ENCODE peak calls at places on chromosome 11, in six cellular contexts. One of them, this sample, is unnamed.

GRCh38 chr11:15179167-15179566 is 64.4 kb downstream of the INSC start:
- DNase-seq in GM12878: no peak
- DNase-seq in suprapubic skin: no peak
- DNase-seq in HepG2: no peak
- DNase-seq in transverse colon: no peak
- DNase-seq in sigmoid colon: no peak
- DNase-seq in this sample: no peak

GRCh38 chr11:77130763-77131513 is 2.9 kb downstream of the MYO7A start:
- DNase-seq in suprapubic skin: no peak
- DNase-seq in HepG2: peak; percentile 82
- DNase-seq in GM12878: no peak
- DNase-seq in transverse colon: no peak
- DNase-seq in sigmoid colon: no peak
- DNase-seq in this sample: peak; percentile 60

GRCh38 chr11:84476581-84476980 is 1150.6 kb downstream of the DLG2 start:
- DNase-seq in GM12878: no peak
- DNase-seq in sigmoid colon: no peak
- DNase-seq in transverse colon: no peak
- DNase-seq in HepG2: no peak
- DNase-seq in suprapubic skin: no peak
- DNase-seq in this sample: no peak

GRCh38 chr11:17354070-17354924 is 2.7 kb downstream of the NCR3LG1 start:
- DNase-seq in GM12878: peak; percentile 25
- DNase-seq in HepG2: peak; percentile 76
- DNase-seq in sigmoid colon: peak; percentile 72
- DNase-seq in suprapubic skin: no peak
- DNase-seq in transverse colon: peak; percentile 76
- DNase-seq in this sample: peak; percentile 73

GRCh38 chr11:33899383-33900037 is 7.6 kb upstream of the LMO2 start:
- DNase-seq in sigmoid colon: peak; percentile 92
- DNase-seq in HepG2: no peak
- DNase-seq in GM12878: no peak
- DNase-seq in suprapubic skin: peak; percentile 93
- DNase-seq in transverse colon: peak; percentile 52
- DNase-seq in this sample: peak; percentile 50

GRCh38 chr11:68928108-68928429 is 24.4 kb downstream of the IGHMBP2 start:
- DNase-seq in suprapubic skin: no peak
- DNase-seq in GM12878: no peak
- DNase-seq in sigmoid colon: no peak
- DNase-seq in transverse colon: no peak
- DNase-seq in HepG2: no peak
- DNase-seq in this sample: no peak

GRCh38 chr11:11916981-11917399 is 75.2 kb downstream of the USP47 start:
- DNase-seq in HepG2: peak; percentile 2
- DNase-seq in GM12878: no peak
- DNase-seq in transverse colon: no peak
- DNase-seq in sigmoid colon: no peak
- DNase-seq in suprapubic skin: no peak
- DNase-seq in this sample: no peak

GRCh38 chr11:44645832-44646231 is 80.4 kb downstream of the CD82 start:
- DNase-seq in HepG2: no peak
- DNase-seq in GM12878: no peak
- DNase-seq in transverse colon: no peak
- DNase-seq in sigmoid colon: no peak
- DNase-seq in suprapubic skin: no peak
- DNase-seq in this sample: no peak

GRCh38 chr11:95647355-95647754 is 142.2 kb downstream of the FAM76B start:
- DNase-seq in GM12878: no peak
- DNase-seq in transverse colon: no peak
- DNase-seq in sigmoid colon: peak; percentile 78
- DNase-seq in suprapubic skin: no peak
- DNase-seq in HepG2: no peak
- DNase-seq in this sample: no peak

GRCh38 chr11:93512073-93512475 is 31.1 kb downstream of the SMCO4 start:
- DNase-seq in transverse colon: no peak
- DNase-seq in suprapubic skin: no peak
- DNase-seq in HepG2: no peak
- DNase-seq in sigmoid colon: no peak
- DNase-seq in GM12878: peak; percentile 64
- DNase-seq in this sample: no peak

GRCh38 chr11:34250732-34251639 is 106.8 kb downstream of the ABTB2 start:
- DNase-seq in sigmoid colon: no peak
- DNase-seq in transverse colon: peak; percentile 53
- DNase-seq in suprapubic skin: no peak
- DNase-seq in HepG2: no peak
- DNase-seq in GM12878: no peak
- DNase-seq in this sample: peak; percentile 35

GRCh38 chr11:1699771-1700170 is 2.8 kb downstream of the KRTAP5-6 start:
- DNase-seq in transverse colon: no peak
- DNase-seq in HepG2: no peak
- DNase-seq in suprapubic skin: no peak
- DNase-seq in GM12878: no peak
- DNase-seq in sigmoid colon: no peak
- DNase-seq in this sample: no peak

GRCh38 chr11:48064306-48064705 is 83.9 kb downstream of the PTPRJ start:
- DNase-seq in suprapubic skin: no peak
- DNase-seq in transverse colon: no peak
- DNase-seq in HepG2: no peak
- DNase-seq in GM12878: no peak
- DNase-seq in sigmoid colon: no peak
- DNase-seq in this sample: no peak

GRCh38 chr11:69385466-69385820 is 91.5 kb downstream of the MYEOV start:
- DNase-seq in HepG2: no peak
- DNase-seq in transverse colon: no peak
- DNase-seq in suprapubic skin: peak; percentile 47
- DNase-seq in sigmoid colon: peak; percentile 52
- DNase-seq in GM12878: no peak
- DNase-seq in this sample: peak; percentile 18

GRCh38 chr11:843818-844692 is 1.4 kb downstream of the TSPAN4 start:
- DNase-seq in GM12878: no peak
- DNase-seq in transverse colon: peak; percentile 83
- DNase-seq in sigmoid colon: peak; percentile 97
- DNase-seq in suprapubic skin: peak; percentile 98
- DNase-seq in HepG2: peak; percentile 89
- DNase-seq in this sample: peak; percentile 68

GRCh38 chr11:61072316-61073109 is 29.8 kb upstream of the CD5 start:
- DNase-seq in GM12878: no peak
- DNase-seq in transverse colon: no peak
- DNase-seq in sigmoid colon: peak; percentile 58
- DNase-seq in suprapubic skin: no peak
- DNase-seq in HepG2: no peak
- DNase-seq in this sample: no peak

GRCh38 chr11:126628790-126629621 is 273.5 kb downstream of the ST3GAL4 start:
- DNase-seq in sigmoid colon: no peak
- DNase-seq in HepG2: no peak
- DNase-seq in suprapubic skin: no peak
- DNase-seq in transverse colon: no peak
- DNase-seq in GM12878: no peak
- DNase-seq in this sample: no peak

GRCh38 chr11:69463181-69463891 is 18.1 kb upstream of the LINC01488 start:
- DNase-seq in suprapubic skin: no peak
- DNase-seq in GM12878: no peak
- DNase-seq in HepG2: peak; percentile 36
- DNase-seq in sigmoid colon: no peak
- DNase-seq in transverse colon: no peak
- DNase-seq in this sample: no peak

GRCh38 chr11:66068923-66069714 is 953 bp upstream of the PACS1 start:
- DNase-seq in suprapubic skin: no peak
- DNase-seq in transverse colon: peak; percentile 42
- DNase-seq in HepG2: peak; percentile 12
- DNase-seq in sigmoid colon: no peak
- DNase-seq in GM12878: no peak
- DNase-seq in this sample: peak; percentile 58

GRCh38 chr11:120198403-120198786 is 12.4 kb upstream of the OAF start:
- DNase-seq in suprapubic skin: no peak
- DNase-seq in HepG2: no peak
- DNase-seq in transverse colon: no peak
- DNase-seq in GM12878: no peak
- DNase-seq in sigmoid colon: no peak
- DNase-seq in this sample: no peak

GRCh38 chr11:13462311-13462927 is 603 bp downstream of the BTBD10 start:
- DNase-seq in GM12878: no peak
- DNase-seq in transverse colon: peak; percentile 78
- DNase-seq in HepG2: peak; percentile 31
- DNase-seq in suprapubic skin: peak; percentile 82
- DNase-seq in sigmoid colon: peak; percentile 78
- DNase-seq in this sample: peak; percentile 43

GRCh38 chr11:75101424-75102128 is 4.9 kb upstream of the OR2AT4 start:
- DNase-seq in sigmoid colon: no peak
- DNase-seq in transverse colon: no peak
- DNase-seq in HepG2: no peak
- DNase-seq in GM12878: no peak
- DNase-seq in suprapubic skin: no peak
- DNase-seq in this sample: no peak

GRCh38 chr11:75103380-75104026 is 6.8 kb upstream of the OR2AT4 start:
- DNase-seq in sigmoid colon: no peak
- DNase-seq in transverse colon: no peak
- DNase-seq in suprapubic skin: no peak
- DNase-seq in HepG2: no peak
- DNase-seq in GM12878: peak; percentile 50
- DNase-seq in this sample: no peak

GRCh38 chr11:75097173-75097557 is 489 bp upstream of the OR2AT4 start:
- DNase-seq in GM12878: no peak
- DNase-seq in sigmoid colon: no peak
- DNase-seq in transverse colon: no peak
- DNase-seq in HepG2: no peak
- DNase-seq in suprapubic skin: no peak
- DNase-seq in this sample: no peak

GRCh38 chr11:75099635-75100034 is 3.0 kb upstream of the OR2AT4 start:
- DNase-seq in transverse colon: no peak
- DNase-seq in suprapubic skin: no peak
- DNase-seq in sigmoid colon: no peak
- DNase-seq in GM12878: no peak
- DNase-seq in HepG2: no peak
- DNase-seq in this sample: no peak

GRCh38 chr11:75100314-75100713 is 3.6 kb upstream of the OR2AT4 start:
- DNase-seq in HepG2: no peak
- DNase-seq in transverse colon: no peak
- DNase-seq in GM12878: peak; percentile 78
- DNase-seq in sigmoid colon: no peak
- DNase-seq in suprapubic skin: no peak
- DNase-seq in this sample: no peak
- TF ChIP-seq POLR2A in HepG2: no peak
- TF ChIP-seq POLR2A in transverse colon: no peak
- TF ChIP-seq POLR2A in GM12878: no peak
- TF ChIP-seq POLR2A in sigmoid colon: no peak
- TF ChIP-seq POLR2A in suprapubic skin: no peak
- TF ChIP-seq POLR2A in this sample: no peak

DNA sequence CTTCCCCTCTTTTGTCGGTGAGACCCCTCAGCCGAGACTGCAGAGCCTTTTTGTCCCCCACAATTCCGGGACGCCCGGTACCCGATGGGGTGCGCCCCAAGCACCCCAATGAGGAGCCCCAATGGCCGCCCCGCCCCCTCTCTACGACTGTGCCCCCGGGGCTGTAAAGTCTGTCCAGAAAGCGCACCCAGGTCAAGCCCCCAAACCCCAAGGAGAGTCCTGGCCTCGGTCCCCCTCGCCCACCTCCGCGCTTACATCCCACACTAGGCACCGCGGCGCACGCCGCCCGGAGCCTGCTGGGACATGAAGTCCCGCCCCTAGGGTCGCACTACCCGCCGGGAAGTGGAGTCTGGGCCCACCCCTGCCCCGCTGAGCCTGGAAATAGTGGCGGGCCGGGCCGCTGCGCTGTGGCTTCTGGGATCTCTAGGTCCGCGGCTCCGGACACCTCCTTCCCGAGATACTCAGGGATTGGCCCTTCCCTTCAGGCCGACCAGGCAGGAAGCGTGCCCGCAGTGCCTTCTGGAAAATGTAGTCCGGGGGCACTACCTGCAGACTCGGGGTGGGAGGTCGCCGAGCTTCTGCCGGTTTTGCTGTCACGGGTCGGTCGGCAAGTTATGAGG is at the start of gene MEN1:
- DNase-seq in suprapubic skin: peak; percentile 97
- DNase-seq in GM12878: peak; percentile 55
- DNase-seq in sigmoid colon: peak; percentile 98
- DNase-seq in transverse colon: peak; percentile 96
- DNase-seq in HepG2: peak; percentile 95
- DNase-seq in this sample: peak; percentile 97
- TF ChIP-seq POLR2AphosphoS5 in suprapubic skin: no peak
- TF ChIP-seq POLR2AphosphoS5 in GM12878: peak; percentile 43
- TF ChIP-seq POLR2AphosphoS5 in sigmoid colon: peak; percentile 88
- TF ChIP-seq POLR2AphosphoS5 in transverse colon: peak; percentile 81
- TF ChIP-seq POLR2AphosphoS5 in HepG2: peak; percentile 77
- TF ChIP-seq POLR2AphosphoS5 in this sample: peak; percentile 80

GRCh38 chr11:130476200-130476921 is 27.9 kb downstream of the ADAMTS15 start:
- DNase-seq in GM12878: no peak
- DNase-seq in suprapubic skin: no peak
- DNase-seq in transverse colon: no peak
- DNase-seq in HepG2: no peak
- DNase-seq in sigmoid colon: no peak
- DNase-seq in this sample: no peak

GRCh38 chr11:130478881-130479280 is 30.4 kb downstream of the ADAMTS15 start:
- DNase-seq in transverse colon: no peak
- DNase-seq in sigmoid colon: no peak
- DNase-seq in HepG2: no peak
- DNase-seq in GM12878: no peak
- DNase-seq in suprapubic skin: no peak
- DNase-seq in this sample: no peak

GRCh38 chr11:130477646-130478203 is 29.3 kb downstream of the ADAMTS15 start:
- DNase-seq in HepG2: no peak
- DNase-seq in sigmoid colon: no peak
- DNase-seq in transverse colon: no peak
- DNase-seq in suprapubic skin: no peak
- DNase-seq in GM12878: no peak
- DNase-seq in this sample: no peak

GRCh38 chr11:130476922-130477491 is 28.6 kb downstream of the ADAMTS15 start:
- DNase-seq in transverse colon: no peak
- DNase-seq in suprapubic skin: no peak
- DNase-seq in GM12878: no peak
- DNase-seq in sigmoid colon: no peak
- DNase-seq in HepG2: no peak
- DNase-seq in this sample: no peak

DNA sequence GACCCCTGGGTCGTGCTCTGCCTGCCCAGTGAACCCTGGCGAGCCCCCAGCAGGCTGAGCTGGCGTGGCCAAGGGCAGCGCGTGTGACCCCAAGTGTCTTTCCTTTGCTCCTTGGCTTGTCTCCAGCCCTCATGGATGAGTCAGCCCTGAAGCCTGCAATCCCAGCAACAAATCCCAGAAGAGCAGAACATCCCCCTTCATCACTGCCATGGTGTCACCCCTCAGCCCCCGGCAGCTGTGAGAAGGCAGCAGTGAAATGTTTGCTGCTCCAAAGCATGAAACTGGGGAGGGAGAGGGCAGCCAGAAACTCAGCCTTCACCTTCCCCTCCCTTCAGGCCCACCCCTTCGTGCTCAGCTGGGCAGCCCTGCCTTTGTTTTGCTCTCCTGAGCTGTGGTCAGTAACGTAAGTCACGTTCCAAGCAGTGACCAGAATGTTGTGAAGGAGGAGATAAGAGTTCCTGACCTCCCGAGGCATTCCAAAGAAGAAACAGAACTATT is 29.8 kb downstream of the ADAMTS15 start:
- DNase-seq in GM12878: no peak
- DNase-seq in suprapubic skin: no peak
- DNase-seq in transverse colon: peak; percentile 48
- DNase-seq in sigmoid colon: peak; percentile 93
- DNase-seq in HepG2: no peak
- DNase-seq in this sample: peak; percentile 60
- TF ChIP-seq EP300 in GM12878: no peak
- TF ChIP-seq EP300 in suprapubic skin: no peak
- TF ChIP-seq EP300 in transverse colon: no peak
- TF ChIP-seq EP300 in sigmoid colon: no peak
- TF ChIP-seq EP300 in HepG2: no peak
- TF ChIP-seq EP300 in this sample: peak; percentile 46

GRCh38 chr11:46745328-46745727 is 26.3 kb downstream of the F2 start:
- DNase-seq in HepG2: no peak
- DNase-seq in sigmoid colon: no peak
- DNase-seq in suprapubic skin: no peak
- DNase-seq in transverse colon: no peak
- DNase-seq in GM12878: no peak
- DNase-seq in this sample: no peak
- TF ChIP-seq POLR2A in HepG2: peak; percentile 67
- TF ChIP-seq POLR2A in sigmoid colon: no peak
- TF ChIP-seq POLR2A in suprapubic skin: no peak
- TF ChIP-seq POLR2A in transverse colon: no peak
- TF ChIP-seq POLR2A in GM12878: no peak
- TF ChIP-seq POLR2A in this sample: no peak

This sample was measured in stomach.